ENCODE peak calls at places on chromosomes 16 and 17, in seven cellular contexts. One of them, this sample, is unnamed.

GRCh38 chr17:45101883-45102811 is 30.2 kb downstream of the PLCD3 start:
- DNase-seq in CMK: no peak
- DNase-seq in activated T-helper 1 cell treated with anti-CD3 and anti-CD28 coated beads, Interleukin-12 subunit alpha, Interleukin-12 subunit beta, Interleukin-2, Interleukin-4 antibody, amounts not matched to agents 30 ng/mL and 10 ng/mL and 1 ng/mL, durations not matched to agents 14 hours and 24 hours and 36 hours: no peak
- DNase-seq in heart left ventricle: no peak
- DNase-seq in naive B cell: no peak
- DNase-seq in GM12865: no peak
- DNase-seq in glutamatergic neuron: no peak
- DNase-seq in this sample: no peak

GRCh38 chr17:79087428-79088143 is 13.0 kb downstream of the ENGASE start:
- DNase-seq in CMK: no peak
- DNase-seq in activated T-helper 1 cell treated with anti-CD3 and anti-CD28 coated beads, Interleukin-12 subunit alpha, Interleukin-12 subunit beta, Interleukin-2, Interleukin-4 antibody, amounts not matched to agents 30 ng/mL and 10 ng/mL and 1 ng/mL, durations not matched to agents 14 hours and 24 hours and 36 hours: peak
- DNase-seq in heart left ventricle: peak
- DNase-seq in naive B cell: peak
- DNase-seq in GM12865: peak
- DNase-seq in glutamatergic neuron: peak
- DNase-seq in this sample: peak

GRCh38 chr17:19703106-19703775 is 13.1 kb downstream of the SLC47A2 start:
- DNase-seq in CMK: no peak
- DNase-seq in activated T-helper 1 cell treated with anti-CD3 and anti-CD28 coated beads, Interleukin-12 subunit alpha, Interleukin-12 subunit beta, Interleukin-2, Interleukin-4 antibody, amounts not matched to agents 30 ng/mL and 10 ng/mL and 1 ng/mL, durations not matched to agents 14 hours and 24 hours and 36 hours: no peak
- DNase-seq in heart left ventricle: no peak
- DNase-seq in naive B cell: no peak
- DNase-seq in GM12865: no peak
- DNase-seq in glutamatergic neuron: no peak
- DNase-seq in this sample: no peak

GRCh38 chr16:50371936-50372595 is 3.3 kb upstream of the BRD7 start:
- DNase-seq in CMK: no peak
- DNase-seq in activated T-helper 1 cell treated with anti-CD3 and anti-CD28 coated beads, Interleukin-12 subunit alpha, Interleukin-12 subunit beta, Interleukin-2, Interleukin-4 antibody, amounts not matched to agents 30 ng/mL and 10 ng/mL and 1 ng/mL, durations not matched to agents 14 hours and 24 hours and 36 hours: no peak
- DNase-seq in heart left ventricle: no peak
- DNase-seq in naive B cell: no peak
- DNase-seq in GM12865: peak
- DNase-seq in glutamatergic neuron: peak
- DNase-seq in this sample: no peak

GRCh38 chr17:19867094-19867653 is 562 bp downstream of the ULK2 start:
- DNase-seq in CMK: no peak
- DNase-seq in activated T-helper 1 cell treated with anti-CD3 and anti-CD28 coated beads, Interleukin-12 subunit alpha, Interleukin-12 subunit beta, Interleukin-2, Interleukin-4 antibody, amounts not matched to agents 30 ng/mL and 10 ng/mL and 1 ng/mL, durations not matched to agents 14 hours and 24 hours and 36 hours: peak
- DNase-seq in heart left ventricle: peak
- DNase-seq in naive B cell: peak
- DNase-seq in GM12865: peak
- DNase-seq in glutamatergic neuron: peak
- DNase-seq in this sample: peak

GRCh38 chr16:73399997-73400396 is 352.1 kb upstream of the ZFHX3 start:
- DNase-seq in CMK: no peak
- DNase-seq in activated T-helper 1 cell treated with anti-CD3 and anti-CD28 coated beads, Interleukin-12 subunit alpha, Interleukin-12 subunit beta, Interleukin-2, Interleukin-4 antibody, amounts not matched to agents 30 ng/mL and 10 ng/mL and 1 ng/mL, durations not matched to agents 14 hours and 24 hours and 36 hours: no peak
- DNase-seq in heart left ventricle: no peak
- DNase-seq in naive B cell: no peak
- DNase-seq in GM12865: no peak
- DNase-seq in glutamatergic neuron: no peak
- DNase-seq in this sample: no peak

GRCh38 chr16:23950898-23951297 is 115.1 kb downstream of the PRKCB start:
- DNase-seq in CMK: no peak
- DNase-seq in activated T-helper 1 cell treated with anti-CD3 and anti-CD28 coated beads, Interleukin-12 subunit alpha, Interleukin-12 subunit beta, Interleukin-2, Interleukin-4 antibody, amounts not matched to agents 30 ng/mL and 10 ng/mL and 1 ng/mL, durations not matched to agents 14 hours and 24 hours and 36 hours: no peak
- DNase-seq in heart left ventricle: no peak
- DNase-seq in naive B cell: no peak
- DNase-seq in GM12865: no peak
- DNase-seq in glutamatergic neuron: no peak
- DNase-seq in this sample: no peak

GRCh38 chr17:27760069-27760885 is 40.1 kb downstream of the NOS2 start:
- DNase-seq in CMK: no peak
- DNase-seq in activated T-helper 1 cell treated with anti-CD3 and anti-CD28 coated beads, Interleukin-12 subunit alpha, Interleukin-12 subunit beta, Interleukin-2, Interleukin-4 antibody, amounts not matched to agents 30 ng/mL and 10 ng/mL and 1 ng/mL, durations not matched to agents 14 hours and 24 hours and 36 hours: peak
- DNase-seq in heart left ventricle: peak
- DNase-seq in naive B cell: peak
- DNase-seq in GM12865: peak
- DNase-seq in glutamatergic neuron: peak
- DNase-seq in this sample: peak

This sample was measured in T-helper 17 cell.